ENCODE peak calls at places on chromosomes 4 and X, in five cellular contexts. Q is renal cortical epithelial cell; Y is stimulated activated CD4-positive, alpha-beta T cell treated with anti-CD3 and anti-CD28 coated beads, Interleukin-4, amount 100 ng/mL, for 24 hours; G is NCI-H1436; H is fibroblast of pulmonary artery. I is an unnamed sample.

GRCh38 chrX:109347618-109348017 is 134.3 kb downstream of the GUCY2F start:
- DNase-seq in G (no peak), Y (no peak), H (peak; percentile 86), Q (peak; percentile 4), I (peak; percentile 80)

GRCh38 chrX:27336466-27337091 is 126.6 kb downstream of the PPP4R3C start:
- DNase-seq in H (peak; percentile 31), Q (peak; percentile 1), G (no peak), Y (peak; percentile 5), I (peak; percentile 30)

GRCh38 chrX:19954707-19955106 is 36.2 kb downstream of the BCLAF3 start:
- DNase-seq in H (peak; percentile 15), G (no peak), Q (peak; percentile 6), Y (no peak), I (no peak)

GRCh38 chr4:53558061-53558801 is 33.1 kb downstream of the LNX1 start:
- DNase-seq in G (no peak), H (peak; percentile 75), Y (no peak), Q (peak; percentile 68), I (peak; percentile 38)

GRCh38 chrX:65697915-65698796 is 30.7 kb downstream of the MSN start:
- DNase-seq in G (no peak), Q (peak; percentile 68), H (peak; percentile 45), Y (peak; percentile 69), I (peak; percentile 70)

GRCh38 chrX:150573702-150574101 is 5.3 kb downstream of the MTM1 start:
- DNase-seq in G (no peak), Y (peak; percentile 34), Q (no peak), H (no peak), I (no peak)

GRCh38 chr4:6907658-6908191 is 1.9 kb upstream of the TBC1D14 start:
- DNase-seq in Y (no peak), Q (no peak), H (peak; percentile 44), G (no peak), I (peak; percentile 66)

GRCh38 chrX:38305971-38306370 is 21.3 kb downstream of the RPGR start:
- DNase-seq in Y (no peak), H (peak; percentile 91), Q (no peak), G (no peak), I (no peak)

GRCh38 chrX:35919536-35920309 is at the start of gene CFAP47:
- DNase-seq in G (peak; percentile 13), Q (peak; percentile 68), Y (no peak), H (no peak), I (peak; percentile 80)

GRCh38 chr4:25563071-25563564 is 92.5 kb upstream of the SLC34A2 start:
- DNase-seq in H (no peak), Y (no peak), Q (no peak), G (no peak), I (no peak)

GRCh38 chrX:47644557-47645091 is 5.7 kb downstream of the ELK1 start:
- DNase-seq in Y (no peak), G (no peak), H (peak; percentile 63), Q (no peak), I (peak; percentile 78)

GRCh38 chr4:32624943-32625603 is 1904.9 kb downstream of the PCDH7 start:
- DNase-seq in Y (no peak), Q (peak; percentile 9), G (no peak), H (peak; percentile 26), I (peak; percentile 48)

GRCh38 chr4:77560170-77560569 is 45.5 kb upstream of the CXCL13 start:
- DNase-seq in Q (no peak), Y (no peak), G (no peak), H (no peak), I (no peak)

GRCh38 chrX:397575-397974 is 10.9 kb upstream of the PPP2R3B start:
- DNase-seq in Y (no peak), G (no peak), Q (no peak), H (peak; percentile 74), I (peak; percentile 81)

GRCh38 chr4:15003441-15003890 is 1.2 kb downstream of the CPEB2 start:
- DNase-seq in Q (no peak), H (peak; percentile 38), Y (peak; percentile 60), G (no peak), I (peak; percentile 63)

GRCh38 chr4:158793021-158793420 is 24.2 kb downstream of the FNIP2 start:
- DNase-seq in H (no peak), G (no peak), Q (peak; percentile 57), Y (no peak), I (peak; percentile 31)

GRCh38 chrX:41889317-41890025 is 33.9 kb downstream of the CASK start:
- DNase-seq in Y (no peak), Q (peak; percentile 72), H (peak; percentile 35), G (no peak), I (no peak)

GRCh38 chr4:76028242-76028859 is 5.1 kb upstream of the CXCL10 start:
- DNase-seq in H (peak; percentile 38), G (no peak), Y (no peak), Q (no peak), I (no peak)

GRCh38 chr4:40763228-40763716 is 13.5 kb downstream of the NSUN7 start:
- DNase-seq in G (no peak), H (peak; percentile 22), Q (peak; percentile 49), Y (peak; percentile 36), I (peak; percentile 33)